ENCODE peak calls at places on chromosome 11, in seven cellular contexts. D, A, G, T, X, R and S are unnamed samples.

GRCh38 chr11:35943761-35944502 is at the start of gene LDLRAD3:
- DNase-seq in A (peak; percentile 69), T (peak; percentile 32), X (no peak), D (peak; percentile 93), R (peak; percentile 76), G (peak; percentile 51), S (peak; percentile 24)

GRCh38 chr11:35664977-35665441 is 2.4 kb downstream of the TRIM44 start:
- DNase-seq in R (no peak), G (no peak), X (no peak), A (no peak), D (peak; percentile 28), T (no peak), S (no peak)

GRCh38 chr11:76787911-76788596 is 4.9 kb downstream of the TSKU start:
- DNase-seq in R (peak; percentile 85), G (no peak), X (no peak), A (peak; percentile 26), D (peak; percentile 96), T (no peak), S (no peak)

GRCh38 chr11:123137496-123138270 is 57.4 kb downstream of the CLMP start:
- DNase-seq in G (peak; percentile 81), A (peak; percentile 54), X (no peak), T (no peak), R (no peak), D (peak; percentile 75), S (no peak)

GRCh38 chr11:71316701-71317100 is 64.3 kb upstream of the SHANK2 start:
- DNase-seq in D (no peak), R (no peak), T (no peak), X (no peak), A (no peak), G (no peak), S (no peak)

GRCh38 chr11:67308031-67308866 is 4.9 kb downstream of the SSH3 start:
- DNase-seq in T (no peak), R (no peak), X (no peak), D (no peak), G (no peak), A (no peak), S (no peak)

GRCh38 chr11:69950120-69950519 is 128.0 kb upstream of the ANO1 start:
- DNase-seq in X (no peak), R (peak; percentile 46), D (peak; percentile 36), G (no peak), A (peak; percentile 18), T (no peak), S (no peak)

GRCh38 chr11:117143390-117143789 is 697 bp upstream of the PAFAH1B2 start:
- DNase-seq in X (no peak), D (peak; percentile 73), R (peak; percentile 63), T (peak; percentile 34), A (peak; percentile 58), G (peak; percentile 41), S (no peak)

GRCh38 chr11:8085006-8085645 is 4.1 kb downstream of the TUB start:
- DNase-seq in X (no peak), D (no peak), A (no peak), R (no peak), G (no peak), T (no peak), S (no peak)

GRCh38 chr11:78066471-78066870 is 2.8 kb downstream of the THRSP start:
- DNase-seq in G (no peak), A (no peak), T (no peak), D (no peak), X (no peak), R (no peak), S (no peak)

GRCh38 chr11:48170840-48171233 is 45.8 kb upstream of the OR4B1 start:
- DNase-seq in R (no peak), X (no peak), A (no peak), T (no peak), D (peak; percentile 61), G (peak; percentile 70), S (no peak)

GRCh38 chr11:74815966-74816365 is 67.3 kb downstream of the RNF169 start:
- DNase-seq in G (no peak), D (peak; percentile 9), T (no peak), X (no peak), A (no peak), R (no peak), S (no peak)

GRCh38 chr11:47711816-47712215 is 3.4 kb downstream of the AGBL2 start:
- DNase-seq in X (no peak), R (no peak), A (no peak), G (no peak), T (no peak), D (no peak), S (no peak)

GRCh38 chr11:68989936-68990606 is 9.3 kb upstream of the MRGPRD start:
- DNase-seq in A (no peak), X (no peak), T (no peak), D (no peak), G (no peak), R (no peak), S (no peak)

GRCh38 chr11:61118406-61118805 is 16.1 kb downstream of the CD5 start:
- DNase-seq in R (no peak), G (no peak), D (no peak), X (no peak), A (no peak), T (no peak), S (no peak)